ENCODE peak calls at places on chromosomes 13 and 19, in eight cellular contexts. J is transverse colon, W is PC-9, Q is RWPE1, G is SK-N-SH, M is dorsolateral prefrontal cortex, V is heart left ventricle, D is cardiac muscle cell. K is an unnamed sample.

GRCh38 chr13:33349996-33350826 is 64.7 kb upstream of the STARD13 start:
- DNase-seq in J (peak), W (peak), Q (peak), G (peak), M (no peak), V (peak), D (peak), K (peak)

GRCh38 chr19:3415695-3416094 is 49.3 kb downstream of the NFIC start:
- DNase-seq in J (no peak), W (no peak), Q (no peak), G (no peak), M (no peak), V (no peak), D (no peak), K (no peak)

GRCh38 chr13:51818771-51819511 is 15.0 kb upstream of the DHRS12 start:
- DNase-seq in J (no peak), W (no peak), Q (no peak), G (no peak), M (no peak), V (no peak), D (peak), K (no peak)

GRCh38 chr13:36512771-36513170 is 80.5 kb downstream of the CCNA1 start:
- DNase-seq in J (no peak), W (no peak), Q (no peak), G (no peak), M (no peak), V (no peak), D (no peak), K (no peak)

GRCh38 chr19:13117176-13117771 is 734 bp upstream of the TRMT1 start:
- DNase-seq in J (no peak), W (no peak), Q (no peak), G (no peak), M (no peak), V (no peak), D (no peak), K (no peak)

GRCh38 chr13:70249332-70250064 is 141.2 kb upstream of the KLHL1 start:
- DNase-seq in J (no peak), W (peak), Q (peak), G (no peak), M (no peak), V (no peak), D (peak), K (no peak)

GRCh38 chr13:73625562-73626339 is 508.5 kb downstream of the KLF12 start:
- DNase-seq in J (no peak), W (no peak), Q (no peak), G (no peak), M (no peak), V (no peak), D (no peak), K (no peak)

GRCh38 chr19:18097993-18098890 is 664 bp downstream of the MAST3 start:
- DNase-seq in J (no peak), W (no peak), Q (no peak), G (no peak), M (no peak), V (no peak), D (no peak), K (no peak)

GRCh38 chr19:19514881-19515763 is at the start of gene TSSK6:
- DNase-seq in J (no peak), W (no peak), Q (peak), G (no peak), M (no peak), V (no peak), D (no peak), K (peak)

GRCh38 chr13:42875448-42876269 is 94.3 kb downstream of the FAM216B start:
- DNase-seq in J (no peak), W (no peak), Q (no peak), G (peak), M (no peak), V (no peak), D (peak), K (peak)

GRCh38 chr13:44312898-44313551 is 60.6 kb upstream of the SERP2 start:
- DNase-seq in J (no peak), W (peak), Q (peak), G (no peak), M (no peak), V (no peak), D (peak), K (no peak)

GRCh38 chr13:50358221-50358620 is 343.0 kb downstream of the KCNRG start:
- DNase-seq in J (no peak), W (no peak), Q (no peak), G (peak), M (no peak), V (no peak), D (no peak), K (no peak)

GRCh38 chr19:19285723-19286122 is 12.6 kb upstream of the TM6SF2 start:
- DNase-seq in J (no peak), W (no peak), Q (no peak), G (no peak), M (no peak), V (no peak), D (no peak), K (no peak)

GRCh38 chr13:35144496-35144895 is 202.4 kb downstream of the NBEA start:
- DNase-seq in J (no peak), W (peak), Q (no peak), G (no peak), M (no peak), V (no peak), D (peak), K (no peak)

GRCh38 chr19:40607311-40607871 is 6.2 kb downstream of the LTBP4 start:
- DNase-seq in J (peak), W (peak), Q (no peak), G (no peak), M (no peak), V (no peak), D (no peak), K (peak)

GRCh38 chr19:48102870-48103751 is 7.5 kb downstream of the PLA2G4C start:
- DNase-seq in J (peak), W (peak), Q (peak), G (peak), M (no peak), V (no peak), D (peak), K (no peak)

GRCh38 chr19:10412257-10412977 is 7.9 kb upstream of the PDE4A start:
- DNase-seq in J (no peak), W (no peak), Q (no peak), G (no peak), M (no peak), V (no peak), D (no peak), K (no peak)

GRCh38 chr19:781800-782194 is 15.5 kb upstream of the PTBP1 start:
- DNase-seq in J (no peak), W (no peak), Q (no peak), G (no peak), M (no peak), V (no peak), D (no peak), K (no peak)

GRCh38 chr13:49821216-49821820 is 28.8 kb upstream of the KPNA3 start:
- DNase-seq in J (no peak), W (peak), Q (no peak), G (no peak), M (no peak), V (no peak), D (peak), K (no peak)

GRCh38 chr13:41971848-41972247 is 10.9 kb upstream of the VWA8 start:
- DNase-seq in J (no peak), W (no peak), Q (no peak), G (no peak), M (no peak), V (no peak), D (no peak), K (no peak)

GRCh38 chr13:77692746-77693448 is 4.6 kb upstream of the SLAIN1 start:
- DNase-seq in J (no peak), W (no peak), Q (no peak), G (no peak), M (no peak), V (no peak), D (no peak), K (no peak)

GRCh38 chr19:10044390-10044789 is 31.1 kb downstream of the RDH8 start:
- DNase-seq in J (no peak), W (no peak), Q (peak), G (no peak), M (no peak), V (no peak), D (no peak), K (no peak)

GRCh38 chr19:3807131-3807480 is 20.9 kb upstream of the MATK start:
- DNase-seq in J (no peak), W (no peak), Q (no peak), G (no peak), M (no peak), V (no peak), D (no peak), K (no peak)

GRCh38 chr19:33568706-33569105 is 47.1 kb upstream of the PEPD start:
- DNase-seq in J (no peak), W (no peak), Q (no peak), G (no peak), M (no peak), V (no peak), D (no peak), K (no peak)

GRCh38 chr19:50501186-50501567 is 9.8 kb downstream of the JOSD2 start:
- DNase-seq in J (no peak), W (no peak), Q (no peak), G (no peak), M (no peak), V (peak), D (no peak), K (no peak)

GRCh38 chr19:29511768-29512167 is 14.0 kb upstream of the VSTM2B start:
- DNase-seq in J (no peak), W (no peak), Q (no peak), G (no peak), M (no peak), V (no peak), D (no peak), K (no peak)

GRCh38 chr19:35247526-35248309 is 1.1 kb upstream of the LSR start:
- DNase-seq in J (peak), W (peak), Q (peak), G (no peak), M (no peak), V (no peak), D (no peak), K (peak)

GRCh38 chr13:106533940-106534843 is 1.3 kb downstream of the EFNB2 start:
- DNase-seq in J (peak), W (peak), Q (no peak), G (peak), M (peak), V (peak), D (peak), K (peak)

GRCh38 chr13:103716689-103717088 is 650.5 kb upstream of the SLC10A2 start:
- DNase-seq in J (no peak), W (no peak), Q (no peak), G (no peak), M (no peak), V (no peak), D (no peak), K (no peak)

DNA sequence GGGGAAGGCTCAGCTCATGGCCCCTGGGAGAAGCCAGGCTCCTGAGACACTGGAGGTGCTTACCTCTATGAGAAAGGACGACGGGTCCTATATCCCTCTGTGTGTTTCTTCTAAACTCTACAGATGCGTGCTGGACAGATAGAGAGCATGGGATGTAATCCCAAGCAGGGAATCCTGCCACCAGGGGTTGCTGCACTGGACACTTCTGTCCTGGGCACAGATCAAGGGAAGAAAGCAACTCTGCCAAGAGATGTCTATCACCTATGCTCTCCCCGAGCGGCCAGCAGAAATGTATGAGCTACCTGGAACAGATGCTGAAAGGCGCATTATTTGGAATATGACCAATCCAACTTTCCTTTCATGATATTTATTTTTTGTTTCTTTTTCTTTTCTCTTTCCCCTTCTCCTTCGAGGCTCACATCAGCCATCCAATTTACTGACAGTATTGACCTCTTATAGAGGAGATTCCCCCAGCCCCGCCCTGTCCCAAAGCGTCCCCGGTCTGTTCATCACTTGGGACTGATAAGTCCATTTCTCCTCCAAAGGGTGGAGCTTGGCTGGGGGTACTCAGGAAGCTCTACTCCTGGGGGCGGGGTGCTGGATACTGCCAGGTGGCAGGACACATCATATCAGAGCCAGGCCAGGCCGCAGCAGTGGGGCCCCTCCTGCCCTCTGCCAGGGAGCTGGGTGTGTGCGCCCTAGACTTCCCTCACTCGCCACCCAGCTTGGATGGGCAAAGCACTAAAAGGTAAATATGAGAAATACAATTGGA is 34.2 kb downstream of the TSHZ3 start:
- DNase-seq in J (no peak), W (no peak), Q (no peak), G (peak), M (no peak), V (no peak), D (no peak), K (no peak)
- TF ChIP-seq CTCF in J (no peak), W (no peak), Q (no peak), G (peak), M (no peak), V (no peak), D (peak), K (no peak)

GRCh38 chr19:4871711-4872110 is 4.2 kb upstream of the PLIN3 start:
- DNase-seq in J (no peak), W (no peak), Q (no peak), G (no peak), M (no peak), V (no peak), D (no peak), K (no peak)

GRCh38 chr19:4868286-4868834 is 893 bp upstream of the PLIN3 start:
- DNase-seq in J (no peak), W (no peak), Q (no peak), G (no peak), M (no peak), V (no peak), D (no peak), K (no peak)

GRCh38 chr19:4866595-4867424 is 657 bp downstream of the PLIN3 start:
- DNase-seq in J (peak), W (peak), Q (peak), G (peak), M (no peak), V (peak), D (peak), K (peak)

GRCh38 chr19:4867534-4868285 is at the start of gene PLIN3:
- DNase-seq in J (peak), W (peak), Q (peak), G (peak), M (peak), V (peak), D (peak), K (peak)

GRCh38 chr19:4870025-4870700 is 2.7 kb upstream of the PLIN3 start:
- DNase-seq in J (peak), W (peak), Q (peak), G (no peak), M (no peak), V (peak), D (peak), K (peak)
- H3K27ac ChIP-seq in J (peak), W (peak), Q (peak), G (no peak), M (no peak), V (no peak), D (no peak), K (no peak)

DNA sequence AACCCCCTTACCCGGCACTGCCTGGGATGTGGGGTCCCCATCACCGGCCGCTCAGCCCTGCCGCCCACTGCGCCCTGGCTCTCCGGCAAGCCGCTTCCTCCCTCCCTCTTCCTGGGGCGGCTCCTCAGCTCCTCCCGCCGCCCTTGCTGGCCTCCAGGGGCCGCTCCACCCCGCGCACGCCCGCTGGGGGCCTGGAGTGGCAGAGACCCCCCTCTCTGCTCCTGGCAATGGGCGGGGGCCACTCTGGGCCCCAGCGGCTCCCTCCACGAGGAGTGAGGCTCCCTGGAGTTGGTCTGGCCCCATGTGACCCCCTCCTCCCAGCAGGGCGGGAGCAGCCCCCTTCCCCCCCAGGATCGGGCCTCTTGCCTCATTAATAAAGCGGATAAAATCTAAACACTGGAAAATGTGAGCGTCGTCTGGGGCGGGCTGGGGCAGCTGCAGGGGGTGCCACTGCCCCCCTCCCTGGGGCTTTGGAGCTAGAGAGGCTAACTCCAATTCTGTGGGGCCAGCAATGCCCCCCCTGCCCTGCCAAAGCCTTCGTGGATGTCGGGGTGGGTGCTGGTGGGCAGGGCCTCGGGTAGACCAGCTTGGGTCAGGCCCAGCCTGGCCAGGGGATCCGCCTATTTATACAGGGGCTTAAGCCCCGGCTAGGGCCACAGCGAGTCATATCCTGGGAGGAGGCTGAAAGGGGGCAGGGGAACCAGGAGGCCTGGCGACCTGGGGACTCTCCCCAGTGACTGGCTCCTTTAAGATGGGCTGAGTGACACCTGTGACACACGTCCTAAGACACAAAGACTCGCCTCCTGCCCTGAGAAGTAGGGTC is at the start of gene PTGER1:
- DNase-seq in J (no peak), W (peak), Q (no peak), G (peak), M (no peak), V (no peak), D (peak), K (no peak)
- TF ChIP-seq CTCF in J (peak), W (peak), Q (peak), G (peak), M (peak), V (peak), D (peak), K (no peak)

GRCh38 chr19:42175952-42176648 is 41.4 kb downstream of the DEDD2 start:
- DNase-seq in J (no peak), W (peak), Q (no peak), G (peak), M (no peak), V (no peak), D (peak), K (peak)
- H3K27ac ChIP-seq in J (peak), W (no peak), Q (no peak), G (no peak), M (peak), V (no peak), D (no peak), K (no peak)

GRCh38 chr19:36564391-36564790 is 8.7 kb downstream of the ZNF529 start:
- DNase-seq in J (no peak), W (no peak), Q (no peak), G (no peak), M (no peak), V (no peak), D (no peak), K (no peak)
- TF ChIP-seq CTCF in J (no peak), W (no peak), Q (no peak), G (no peak), M (no peak), V (no peak), D (no peak), K (no peak)

DNA sequence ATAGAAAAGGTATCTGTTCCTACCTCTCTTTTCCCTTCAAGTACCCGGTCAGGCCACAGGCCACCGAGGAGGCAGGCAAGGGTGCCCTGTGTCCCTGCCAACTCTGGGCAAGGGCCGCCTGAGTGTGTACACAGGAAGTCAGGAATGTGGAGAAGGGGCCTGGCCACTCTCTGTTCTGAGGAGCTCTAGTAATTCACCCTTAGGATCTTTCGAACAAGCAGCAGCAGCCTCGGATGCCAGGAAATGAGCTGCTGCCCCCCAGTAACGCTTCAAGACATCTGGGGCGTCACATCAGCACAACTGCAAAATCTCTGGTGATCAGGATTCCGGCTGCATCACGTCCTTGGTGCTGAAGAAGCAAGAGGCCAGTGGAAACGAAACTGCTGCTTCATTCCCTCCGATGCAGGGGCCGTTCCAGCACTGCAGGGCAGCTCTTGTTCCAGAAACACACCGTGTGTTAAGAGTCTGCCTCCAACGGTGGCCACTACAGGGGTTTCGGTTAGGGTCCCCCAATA is 2.0 kb downstream of the RAB20 start:
- DNase-seq in J (peak), W (peak), Q (no peak), G (no peak), M (no peak), V (no peak), D (peak), K (peak)
- H3K27ac ChIP-seq in J (peak), W (peak), Q (peak), G (no peak), M (no peak), V (peak), D (no peak), K (peak)

GRCh38 chr13:25406377-25406776 is 34.6 kb downstream of the ATP8A2 start:
- DNase-seq in J (no peak), W (no peak), Q (no peak), G (no peak), M (no peak), V (no peak), D (no peak), K (no peak)
- TF ChIP-seq CTCF in J (no peak), W (no peak), Q (no peak), G (no peak), M (no peak), V (no peak), D (no peak), K (no peak)

DNA sequence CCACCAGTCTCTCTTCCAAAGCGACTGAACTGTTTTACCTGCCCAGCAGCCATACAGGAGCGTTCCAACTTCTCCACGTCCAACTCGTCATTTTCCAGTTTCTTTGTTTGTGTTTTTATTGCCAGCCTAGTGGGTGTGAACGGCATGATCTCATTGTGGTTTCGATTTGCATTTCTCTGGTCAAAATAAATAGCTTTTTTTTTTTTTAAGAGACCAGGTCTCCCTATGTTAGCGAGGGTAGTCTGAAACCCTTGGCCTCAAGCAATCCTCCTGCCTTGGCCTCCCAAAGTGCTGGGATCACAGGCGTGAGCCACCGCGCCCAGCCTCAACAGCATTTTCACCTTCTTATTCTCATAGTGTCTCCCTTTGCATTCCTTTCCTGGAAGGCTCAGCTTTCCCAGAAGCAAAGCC is 4.1 kb upstream of the JSRP1 start:
- DNase-seq in J (peak), W (peak), Q (no peak), G (no peak), M (no peak), V (no peak), D (no peak), K (no peak)
- H3K27ac ChIP-seq in J (peak), W (peak), Q (peak), G (no peak), M (no peak), V (no peak), D (no peak), K (no peak)

K was measured in ovary.